ENCODE peak calls at places on chromosomes 12 and 14, in eight cellular contexts. D, N, V, X, F, L, M and Q are unnamed samples.

GRCh38 chr14:104554608-104555401 is 24.8 kb upstream of the C14orf180 start:
- DNase-seq in N (no peak), V (no peak), M (no peak), F (no peak), L (no peak), D (no peak), X (no peak), Q (no peak)

GRCh38 chr14:74475678-74476077 is 17.4 kb downstream of the NPC2 start:
- DNase-seq in X (no peak), L (no peak), F (no peak), V (no peak), D (no peak), N (no peak), M (no peak), Q (no peak)

GRCh38 chr14:55430024-55430690 is 10.3 kb downstream of the TBPL2 start:
- DNase-seq in M (peak; percentile 63), X (no peak), N (peak; percentile 85), D (peak; percentile 37), L (peak; percentile 55), F (peak; percentile 19), V (peak; percentile 62), Q (peak; percentile 74)

GRCh38 chr14:100737526-100737925 is 10.8 kb downstream of the DLK1 start:
- DNase-seq in L (no peak), N (no peak), D (no peak), M (no peak), V (no peak), F (no peak), X (peak; percentile 41), Q (no peak)

GRCh38 chr12:110917467-110917866 is 2.9 kb downstream of the MYL2 start:
- DNase-seq in X (no peak), D (no peak), M (peak; percentile 92), N (peak; percentile 80), L (no peak), V (peak; percentile 23), F (no peak), Q (no peak)

GRCh38 chr14:32473476-32473875 is 144.4 kb downstream of the AKAP6 start:
- DNase-seq in N (peak; percentile 76), X (no peak), M (peak; percentile 50), D (no peak), L (no peak), V (peak; percentile 33), F (no peak), Q (no peak)

GRCh38 chr12:80763874-80764273 is 47.2 kb downstream of the MYF5 start:
- DNase-seq in D (peak; percentile 58), V (peak; percentile 39), N (peak; percentile 60), X (no peak), F (peak; percentile 34), L (peak; percentile 52), M (peak; percentile 19), Q (peak; percentile 17)

GRCh38 chr12:117334098-117334497 is 27.3 kb downstream of the NOS1 start:
- DNase-seq in V (no peak), X (no peak), N (no peak), L (peak; percentile 22), F (no peak), M (no peak), D (no peak), Q (no peak)

GRCh38 chr14:92401561-92401960 is 78.6 kb downstream of the SLC24A4 start:
- DNase-seq in F (no peak), L (no peak), V (no peak), N (peak; percentile 42), M (no peak), X (no peak), D (no peak), Q (no peak)

GRCh38 chr12:1644523-1645438 is 15.8 kb downstream of the WNT5B start:
- DNase-seq in D (peak; percentile 71), M (no peak), X (no peak), V (no peak), F (no peak), L (peak; percentile 95), N (no peak), Q (peak; percentile 66)

GRCh38 chr12:26651566-26652188 is 181.3 kb downstream of the ITPR2 start:
- DNase-seq in X (peak; percentile 76), F (peak; percentile 76), D (peak; percentile 53), V (peak; percentile 74), N (peak; percentile 88), M (peak; percentile 70), L (peak; percentile 79), Q (peak; percentile 22)

GRCh38 chr12:47846294-47846996 is 26.7 kb upstream of the HDAC7 start:
- DNase-seq in N (no peak), D (no peak), F (no peak), V (no peak), X (no peak), L (no peak), M (no peak), Q (no peak)

GRCh38 chr12:102093319-102093718 is 26.6 kb downstream of the NUP37 start:
- DNase-seq in L (no peak), D (no peak), V (no peak), X (no peak), F (no peak), N (no peak), M (no peak), Q (no peak)

GRCh38 chr12:58086930-58087329 is 145.6 kb downstream of the ATP23 start:
- DNase-seq in L (no peak), D (no peak), X (no peak), V (no peak), N (no peak), M (no peak), F (no peak), Q (no peak)

GRCh38 chr12:69008510-69008909 is 75.5 kb upstream of the CPM start:
- DNase-seq in V (peak; percentile 30), F (no peak), X (no peak), D (peak; percentile 2), N (no peak), L (no peak), M (no peak), Q (no peak)

GRCh38 chr14:49989980-49990379 is 97.1 kb downstream of the ARF6 start:
- DNase-seq in M (no peak), L (no peak), X (no peak), N (no peak), V (no peak), F (no peak), D (no peak), Q (no peak)

GRCh38 chr12:59111873-59112272 is 191.6 kb upstream of the LRIG3 start:
- DNase-seq in N (no peak), M (no peak), V (no peak), F (no peak), D (no peak), X (no peak), L (no peak), Q (no peak)

GRCh38 chr12:69639400-69640016 is 28.8 kb upstream of the LRRC10 start:
- DNase-seq in X (peak; percentile 78), D (peak; percentile 45), M (peak; percentile 53), L (peak; percentile 47), F (peak; percentile 74), N (peak; percentile 80), V (peak; percentile 75), Q (peak; percentile 61)

GRCh38 chr12:66242261-66242760 is 53.3 kb downstream of the IRAK3 start:
- DNase-seq in V (no peak), N (no peak), M (no peak), L (no peak), X (no peak), F (no peak), D (no peak), Q (no peak)

GRCh38 chr14:23321572-23322547 is 603 bp downstream of the PABPN1 start:
- DNase-seq in X (no peak), L (no peak), N (peak; percentile 58), D (peak; percentile 13), F (peak; percentile 48), V (peak; percentile 36), M (peak; percentile 6), Q (peak; percentile 42)

GRCh38 chr14:89618821-89619551 is 202.0 kb upstream of the FOXN3 start:
- DNase-seq in L (peak; percentile 60), D (peak; percentile 67), M (no peak), V (peak; percentile 46), F (peak; percentile 81), N (peak; percentile 86), X (peak; percentile 85), Q (peak; percentile 50)

GRCh38 chr12:121781751-121782615 is 11.5 kb downstream of the RHOF start:
- DNase-seq in M (no peak), V (no peak), L (no peak), X (peak; percentile 59), N (no peak), F (no peak), D (no peak), Q (peak; percentile 63)

GRCh38 chr12:109951751-109952150 is 44.4 kb downstream of the GIT2 start:
- DNase-seq in X (no peak), N (peak; percentile 51), D (no peak), L (peak; percentile 90), M (peak; percentile 98), F (no peak), V (peak; percentile 86), Q (no peak)

GRCh38 chr14:99038401-99038800 is 233.6 kb downstream of the BCL11B start:
- DNase-seq in L (no peak), D (no peak), M (peak; percentile 41), V (no peak), X (no peak), F (no peak), N (no peak), Q (no peak)

GRCh38 chr12:27542628-27543027 is 18.6 kb downstream of the PPFIBP1 start:
- DNase-seq in D (no peak), N (peak; percentile 46), X (no peak), F (no peak), V (no peak), L (no peak), M (no peak), Q (no peak)